ENCODE peak calls at places on chromosome 11, in ten cellular contexts. H is iris pigment epithelial cell; O is stimulated activated CD4-positive, alpha-beta T cell treated with anti-CD3 and anti-CD28 coated beads, TNF-alpha, amount 100 ng/mL, for 48 hours; P is stimulated activated CD8-positive, alpha-beta memory T cell treated with anti-CD3 and anti-CD28 coated beads, Interleukin-4, amount 100 ng/mL, for 1 hour; D is fibroblast of mammary gland; E is central memory CD4-positive, alpha-beta T cell; I is activated T-helper 1 cell treated with anti-CD3 and anti-CD28 coated beads, Interleukin-12 subunit alpha, Interleukin-12 subunit beta, Interleukin-2, Interleukin-4 antibody, amounts not matched to agents 30 ng/mL and 10 ng/mL and 1 ng/mL, durations not matched to agents 14 hours and 24 hours and 36 hours; J is astrocyte of the cerebellum; F is OCI-LY7; V is thoracic aorta. K is an unnamed sample.

GRCh38 chr11:27201454-27202302 is 161.1 kb downstream of the BBOX1 start:
- DNase-seq in H (peak; percentile 88), O (no peak), P (no peak), D (peak; percentile 59), E (no peak), I (no peak), J (no peak), F (peak; percentile 41), V (peak; percentile 15), K (peak; percentile 89)

GRCh38 chr11:12117200-12117995 is 7.0 kb downstream of the MICAL2 start:
- DNase-seq in H (no peak), O (no peak), P (no peak), D (peak; percentile 45), E (no peak), I (no peak), J (no peak), F (no peak), V (peak; percentile 19), K (no peak)

GRCh38 chr11:65927904-65928397 is 8.7 kb downstream of the DRAP1 start:
- DNase-seq in H (peak; percentile 31), O (peak; percentile 50), P (peak; percentile 36), D (no peak), E (peak; percentile 80), I (peak; percentile 72), J (no peak), F (peak; percentile 46), V (no peak), K (no peak)

GRCh38 chr11:76102772-76103171 is 103.5 kb downstream of the WNT11 start:
- DNase-seq in H (peak; percentile 68), O (no peak), P (no peak), D (no peak), E (no peak), I (no peak), J (no peak), F (no peak), V (no peak), K (peak; percentile 43)

GRCh38 chr11:79366218-79366617 is 74.6 kb downstream of the TENM4 start:
- DNase-seq in H (no peak), O (no peak), P (no peak), D (no peak), E (no peak), I (no peak), J (no peak), F (no peak), V (no peak), K (no peak)

GRCh38 chr11:37124384-37124783 is 526.3 kb upstream of the RAG2 start:
- DNase-seq in H (no peak), O (no peak), P (no peak), D (no peak), E (no peak), I (no peak), J (no peak), F (no peak), V (no peak), K (no peak)

GRCh38 chr11:130315354-130315970 is 745 bp upstream of the ZBTB44 start:
- DNase-seq in H (no peak), O (peak; percentile 6), P (no peak), D (no peak), E (peak; percentile 41), I (peak; percentile 41), J (no peak), F (peak; percentile 67), V (no peak), K (peak; percentile 27)

GRCh38 chr11:35303596-35304392 is 115.6 kb downstream of the SLC1A2 start:
- DNase-seq in H (peak; percentile 88), O (no peak), P (no peak), D (peak; percentile 98), E (no peak), I (no peak), J (no peak), F (no peak), V (peak; percentile 22), K (peak; percentile 69)

GRCh38 chr11:44811841-44812448 is 85.2 kb downstream of the TSPAN18 start:
- DNase-seq in H (no peak), O (no peak), P (no peak), D (no peak), E (no peak), I (no peak), J (no peak), F (no peak), V (no peak), K (no peak)

GRCh38 chr11:62612366-62613274 is at the start of the genes EML3 and ROM1:
- DNase-seq in H (peak; percentile 60), O (peak; percentile 70), P (peak; percentile 76), D (peak; percentile 87), E (peak; percentile 82), I (peak; percentile 85), J (peak; percentile 29), F (peak; percentile 92), V (peak; percentile 85), K (peak; percentile 95)

GRCh38 chr11:59187020-59187419 is 15.1 kb downstream of the DTX4 start:
- DNase-seq in H (no peak), O (no peak), P (no peak), D (no peak), E (no peak), I (no peak), J (no peak), F (no peak), V (no peak), K (no peak)

GRCh38 chr11:35412285-35412684 is 7.1 kb downstream of the SLC1A2 start:
- DNase-seq in H (no peak), O (no peak), P (no peak), D (peak; percentile 26), E (no peak), I (no peak), J (no peak), F (no peak), V (no peak), K (no peak)

GRCh38 chr11:86558219-86558618 is 114.2 kb downstream of the ME3 start:
- DNase-seq in H (peak; percentile 80), O (no peak), P (no peak), D (peak; percentile 71), E (no peak), I (no peak), J (no peak), F (no peak), V (no peak), K (no peak)

GRCh38 chr11:2929880-2930704 is 872 bp upstream of the PHLDA2 start:
- DNase-seq in H (peak; percentile 60), O (no peak), P (no peak), D (peak; percentile 62), E (no peak), I (no peak), J (no peak), F (no peak), V (no peak), K (no peak)

GRCh38 chr11:112797653-112798293 is 163.4 kb upstream of the NCAM1 start:
- DNase-seq in H (peak; percentile 59), O (no peak), P (no peak), D (peak; percentile 27), E (no peak), I (peak; percentile 25), J (no peak), F (no peak), V (no peak), K (no peak)

GRCh38 chr11:84130646-84131427 is 844.7 kb upstream of the CCDC90B start:
- DNase-seq in H (peak; percentile 0), O (no peak), P (no peak), D (peak; percentile 3), E (no peak), I (no peak), J (no peak), F (no peak), V (no peak), K (no peak)

GRCh38 chr11:117589024-117589423 is 208.0 kb downstream of the DSCAML1 start:
- DNase-seq in H (no peak), O (no peak), P (no peak), D (no peak), E (no peak), I (no peak), J (no peak), F (no peak), V (no peak), K (no peak)

GRCh38 chr11:108278546-108278945 is 55.7 kb downstream of the ATM start:
- DNase-seq in H (peak; percentile 39), O (no peak), P (no peak), D (peak; percentile 1), E (no peak), I (no peak), J (no peak), F (no peak), V (no peak), K (no peak)

GRCh38 chr11:34044664-34045485 is 6.7 kb upstream of the CAPRIN1 start:
- DNase-seq in H (peak; percentile 95), O (peak; percentile 4), P (no peak), D (peak; percentile 93), E (no peak), I (no peak), J (peak; percentile 35), F (no peak), V (no peak), K (peak; percentile 32)

GRCh38 chr11:78809931-78810481 is 235.3 kb upstream of the NARS2 start:
- DNase-seq in H (no peak), O (no peak), P (no peak), D (peak; percentile 37), E (no peak), I (no peak), J (no peak), F (no peak), V (no peak), K (no peak)

GRCh38 chr11:30876656-30877371 is 290.7 kb upstream of the MPPED2 start:
- DNase-seq in H (peak; percentile 3), O (no peak), P (no peak), D (no peak), E (no peak), I (no peak), J (no peak), F (no peak), V (no peak), K (peak; percentile 24)

GRCh38 chr11:28910926-28911325 is 802.7 kb downstream of the METTL15 start:
- DNase-seq in H (peak; percentile 42), O (no peak), P (no peak), D (no peak), E (no peak), I (no peak), J (no peak), F (no peak), V (no peak), K (no peak)

GRCh38 chr11:76574406-76574805 is 96.1 kb downstream of the LRRC32 start:
- DNase-seq in H (peak; percentile 88), O (no peak), P (no peak), D (no peak), E (no peak), I (no peak), J (no peak), F (no peak), V (no peak), K (no peak)

GRCh38 chr11:36123353-36124220 is 165.6 kb downstream of the COMMD9 start:
- DNase-seq in H (peak; percentile 39), O (no peak), P (no peak), D (no peak), E (no peak), I (no peak), J (no peak), F (no peak), V (no peak), K (no peak)

GRCh38 chr11:57407521-57407920 is 17.1 kb upstream of the PRG2 start:
- DNase-seq in H (peak; percentile 13), O (no peak), P (no peak), D (no peak), E (no peak), I (no peak), J (no peak), F (no peak), V (no peak), K (no peak)